ENCODE peak calls at places on chromosomes 7 and 10, in seven cellular contexts. C, P, X, Q, T, Y and J are unnamed samples. For H3K4me1, the result is how much of the 10 kb centered on the place peaks cover.

GRCh38 chr10:129756912-129757861 is 206.9 kb downstream of the EBF3 start:
- DNase-seq in C (peak), P (no peak), X (no peak), Q (no peak), T (no peak), Y (no peak), J (no peak)

GRCh38 chr10:35946556-35946955 is 304.5 kb upstream of the FZD8 start:
- DNase-seq in C (peak), P (no peak), X (no peak), Q (no peak), T (no peak), Y (no peak), J (no peak)

GRCh38 chr10:1370298-1370697 is 314.1 kb downstream of the WDR37 start:
- DNase-seq in C (no peak), P (no peak), X (no peak), Q (no peak), T (no peak), Y (no peak), J (no peak)

GRCh38 chr7:93148135-93148534 is at the start of gene SAMD9L:
- DNase-seq in C (peak), P (peak), X (no peak), Q (no peak), T (no peak), Y (peak), J (peak)

GRCh38 chr10:96439655-96440217 is 74.0 kb downstream of the TLL2 start:
- DNase-seq in C (no peak), P (no peak), X (no peak), Q (no peak), T (no peak), Y (no peak), J (no peak)

GRCh38 chr10:80622153-80622552 is 84.5 kb downstream of the SH2D4B start:
- DNase-seq in C (no peak), P (no peak), X (no peak), Q (no peak), T (no peak), Y (no peak), J (no peak)

GRCh38 chr10:113294868-113295267 is 258.0 kb upstream of the HABP2 start:
- DNase-seq in C (no peak), P (no peak), X (no peak), Q (no peak), T (no peak), Y (no peak), J (no peak)

GRCh38 chr10:91090761-91091529 is 129.5 kb upstream of the PCGF5 start:
- DNase-seq in C (peak), P (no peak), X (no peak), Q (no peak), T (no peak), Y (no peak), J (no peak)

GRCh38 chr10:72108811-72109618 is 20.7 kb upstream of the SPOCK2 start:
- DNase-seq in C (no peak), P (no peak), X (peak), Q (no peak), T (no peak), Y (peak), J (no peak)

GRCh38 chr7:28723336-28723735 is 234.8 kb downstream of the TRIL start:
- DNase-seq in C (no peak), P (no peak), X (peak), Q (no peak), T (no peak), Y (no peak), J (no peak)

GRCh38 chr10:17215782-17216122 is 12.3 kb upstream of the VIM start:
- DNase-seq in C (peak), P (no peak), X (no peak), Q (no peak), T (no peak), Y (no peak), J (no peak)
- H3K4me1 ChIP-seq in C (half or more), P (under half), X (under half), Q (under half), T (under half), Y (under half), J (under half)

GRCh38 chr7:70834424-70834823 is 297.5 kb upstream of the GALNT17 start:
- DNase-seq in C (no peak), P (no peak), X (no peak), Q (no peak), T (no peak), Y (no peak), J (no peak)
- TF ChIP-seq EZH2phosphoT487 in C (no peak), P (no peak), X (no peak), Q (no peak), T (no peak), Y (no peak), J (no peak)

GRCh38 chr10:51117794-51118193 is 43.5 kb downstream of the PRKG1 start:
- DNase-seq in C (peak), P (no peak), X (no peak), Q (no peak), T (no peak), Y (no peak), J (no peak)
- H3K4me2 ChIP-seq in C (peak), P (no peak), X (no peak), Q (no peak), T (no peak), Y (no peak), J (no peak)

GRCh38 chr10:21926949-21927348 is 76.6 kb downstream of the DNAJC1 start:
- DNase-seq in C (peak), P (no peak), X (peak), Q (no peak), T (no peak), Y (peak), J (no peak)

GRCh38 chr10:21926358-21926890 is 77.1 kb downstream of the DNAJC1 start:
- DNase-seq in C (peak), P (no peak), X (no peak), Q (no peak), T (no peak), Y (peak), J (no peak)

GRCh38 chr10:21925851-21926250 is 77.7 kb downstream of the DNAJC1 start:
- DNase-seq in C (no peak), P (no peak), X (no peak), Q (no peak), T (no peak), Y (no peak), J (no peak)

GRCh38 chr10:21929070-21929469 is 74.5 kb downstream of the DNAJC1 start:
- DNase-seq in C (no peak), P (no peak), X (peak), Q (no peak), T (no peak), Y (peak), J (no peak)

DNA sequence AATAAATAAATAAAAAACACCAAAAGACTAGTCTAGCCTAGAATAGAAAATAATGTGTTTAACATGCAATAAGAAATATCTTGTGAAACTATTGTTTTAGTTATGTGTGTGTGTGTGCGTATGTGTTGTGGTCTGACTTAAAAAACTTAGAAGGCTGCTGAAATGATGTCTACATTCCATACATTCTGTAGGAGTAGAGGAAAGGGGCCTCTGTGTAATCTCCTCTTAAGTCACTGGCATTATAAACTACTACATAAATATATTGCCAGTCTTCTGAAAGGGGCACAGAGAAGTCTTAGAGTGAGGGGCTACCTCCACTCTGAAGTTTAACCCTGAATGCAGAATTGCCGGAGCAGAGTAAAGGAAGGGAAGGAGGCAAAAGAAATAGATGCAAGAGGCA is 75.9 kb downstream of the DNAJC1 start:
- DNase-seq in C (peak), P (no peak), X (no peak), Q (no peak), T (no peak), Y (peak), J (no peak)
- H3K4me1 ChIP-seq in C (under half), P (under half), X (under half), Q (under half), T (under half), Y (under half), J (under half)

GRCh38 chr7:119090851-119091250 is 866.3 kb downstream of the ANKRD7 start:
- DNase-seq in C (no peak), P (no peak), X (no peak), Q (no peak), T (peak), Y (no peak), J (no peak)
- TF ChIP-seq EZH2phosphoT487 in C (no peak), P (no peak), X (no peak), Q (no peak), T (no peak), Y (no peak), J (no peak)

DNA sequence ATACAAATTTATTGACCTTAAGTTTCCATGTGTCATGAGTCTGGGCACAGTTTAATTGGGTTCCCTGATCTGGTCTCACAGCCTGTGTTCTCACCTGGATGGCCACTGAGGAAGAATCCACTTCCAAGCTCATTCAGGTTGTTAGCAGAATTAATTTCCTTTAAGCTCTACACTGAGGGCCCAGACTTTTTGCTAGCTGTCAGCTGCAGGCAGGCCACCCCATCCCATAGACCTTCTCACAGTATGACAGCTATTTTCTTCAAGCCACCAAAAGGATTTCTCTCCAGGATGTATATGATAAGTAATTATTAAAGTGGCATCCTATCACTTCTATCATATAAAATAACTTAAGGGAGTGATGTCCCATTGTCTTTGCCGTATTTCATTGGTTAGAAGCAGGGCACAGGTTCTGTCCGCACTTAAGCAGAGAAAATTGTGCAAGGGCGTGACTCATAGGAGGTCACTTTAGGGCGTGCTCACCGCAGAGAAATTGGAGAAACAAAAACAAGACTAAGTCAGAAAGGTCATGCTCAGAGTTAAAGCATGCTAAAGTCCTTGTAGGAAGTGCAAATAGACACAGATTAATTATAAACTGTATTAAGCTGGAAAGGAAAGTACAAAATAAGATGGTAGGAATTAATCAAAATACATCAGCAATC is 109.9 kb downstream of the AHR start:
- DNase-seq in C (peak), P (no peak), X (no peak), Q (no peak), T (peak), Y (peak), J (no peak)
- H3K4me2 ChIP-seq in C (peak), P (no peak), X (no peak), Q (no peak), T (peak), Y (peak), J (no peak)

DNA sequence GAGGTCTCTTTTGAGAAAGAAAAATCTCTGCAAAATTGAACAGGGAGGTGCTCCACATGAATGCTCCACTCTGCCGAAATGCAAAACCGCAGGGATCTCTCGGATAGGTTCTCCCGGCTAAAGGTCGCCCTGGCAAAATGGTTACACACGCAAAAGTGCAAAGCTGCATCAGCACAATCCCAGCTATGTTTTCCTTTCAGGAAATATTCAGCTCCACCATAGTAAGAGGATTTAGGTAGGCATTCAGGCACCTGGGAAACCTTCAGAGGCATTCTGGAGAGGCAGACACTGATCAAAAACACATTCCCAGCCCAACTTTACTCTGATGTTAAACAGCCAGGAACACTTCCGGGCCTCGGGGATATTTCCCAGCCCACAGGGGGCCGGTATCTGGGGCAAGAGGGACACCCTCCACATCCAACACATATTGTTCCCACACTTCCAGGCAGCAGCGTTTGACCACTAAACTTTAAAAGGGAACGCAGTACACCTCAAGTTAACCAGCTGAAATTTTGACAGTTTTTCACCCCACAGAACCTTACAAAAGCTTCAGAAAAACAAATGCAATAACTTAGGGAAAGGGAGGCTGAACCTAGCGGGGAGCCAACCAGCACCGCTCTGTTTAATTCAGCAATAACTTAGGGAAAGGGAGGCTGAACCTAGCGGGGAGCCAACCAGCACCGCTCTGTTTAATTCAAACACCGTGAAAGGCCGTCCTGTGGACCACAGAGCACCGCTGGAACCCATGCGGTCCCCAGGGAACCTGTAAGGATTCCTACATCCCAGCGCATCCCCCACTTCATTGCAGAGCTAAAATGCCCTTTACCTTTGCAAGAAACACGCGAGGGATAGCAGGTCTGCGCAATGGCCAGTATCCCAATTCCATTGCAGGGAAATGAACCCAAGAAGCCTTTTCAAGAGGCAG is 45.9 kb downstream of the TNS3 start:
- DNase-seq in C (peak), P (no peak), X (peak), Q (peak), T (no peak), Y (no peak), J (no peak)
- H3K4me1 ChIP-seq in C (under half), P (under half), X (under half), Q (under half), T (under half), Y (half or more), J (under half)

DNA sequence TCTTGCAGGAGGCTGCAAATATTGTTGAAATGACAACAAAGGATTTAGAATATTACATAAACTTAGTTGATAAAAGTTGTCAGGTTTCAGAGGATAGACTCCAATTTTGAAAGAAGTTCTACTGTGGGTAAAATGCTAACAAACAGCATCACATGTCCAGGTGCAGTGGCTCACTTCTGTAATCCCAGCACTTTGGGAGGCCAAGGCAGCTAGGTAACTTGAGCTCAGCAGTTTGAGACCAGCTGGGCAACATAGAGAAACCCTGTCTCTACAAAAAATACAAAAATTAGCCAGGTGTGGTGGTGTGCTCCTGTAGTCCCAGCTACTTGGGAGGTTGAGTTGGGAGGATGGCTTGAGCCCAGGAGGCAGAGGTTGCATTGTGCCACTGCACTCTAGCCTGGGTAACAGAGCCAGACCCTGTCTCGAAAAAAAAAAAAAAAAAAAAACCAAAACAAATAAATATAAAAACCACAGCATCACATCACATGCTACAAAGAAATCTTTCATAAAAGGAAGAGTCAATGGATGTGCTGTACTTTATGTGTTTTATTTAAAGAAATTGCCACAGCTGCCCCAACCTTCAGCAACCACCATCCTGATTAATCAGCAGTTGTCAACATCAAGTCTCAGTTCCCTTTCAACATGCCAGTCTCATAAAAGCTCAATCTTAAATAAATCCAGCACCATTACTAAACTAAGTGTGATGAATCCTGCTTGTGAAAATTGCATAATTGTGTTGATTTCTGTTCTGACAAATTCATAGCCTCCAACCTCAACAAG is 83.2 kb upstream of the MBL2 start:
- DNase-seq in C (no peak), P (no peak), X (no peak), Q (no peak), T (no peak), Y (peak), J (peak)
- TF ChIP-seq EZH2phosphoT487 in C (no peak), P (no peak), X (no peak), Q (no peak), T (no peak), Y (no peak), J (no peak)

GRCh38 chr10:114479836-114480235 is 75.5 kb upstream of the AFAP1L2 start:
- DNase-seq in C (no peak), P (no peak), X (no peak), Q (no peak), T (no peak), Y (no peak), J (no peak)

GRCh38 chr10:114474989-114475388 is 70.7 kb upstream of the AFAP1L2 start:
- DNase-seq in C (no peak), P (no peak), X (no peak), Q (no peak), T (no peak), Y (no peak), J (no peak)

GRCh38 chr10:114478281-114478680 is 74.0 kb upstream of the AFAP1L2 start:
- DNase-seq in C (no peak), P (no peak), X (no peak), Q (no peak), T (no peak), Y (no peak), J (no peak)

GRCh38 chr10:114479307-114479706 is 75.0 kb upstream of the AFAP1L2 start:
- DNase-seq in C (no peak), P (no peak), X (no peak), Q (no peak), T (no peak), Y (no peak), J (no peak)

DNA sequence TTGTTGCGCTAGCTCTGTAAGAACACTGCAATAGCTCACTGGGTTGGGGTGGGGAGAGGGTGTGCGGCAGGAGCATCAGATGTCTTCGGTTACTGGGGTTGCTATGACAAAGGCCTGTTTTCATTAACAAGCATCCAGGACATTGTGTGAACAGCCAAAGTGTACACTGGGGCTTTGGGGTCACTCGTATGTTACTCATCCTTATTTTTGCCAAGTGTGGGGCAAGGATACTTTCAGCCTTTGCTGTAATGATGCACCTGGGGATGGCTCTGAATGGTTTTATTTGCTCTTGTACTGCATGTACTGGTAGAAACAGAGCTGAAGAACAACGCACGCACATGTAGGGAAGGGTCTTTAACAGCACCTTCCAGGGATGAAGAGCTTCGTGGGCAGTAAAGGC is 73.0 kb upstream of the AFAP1L2 start:
- DNase-seq in C (peak), P (no peak), X (no peak), Q (no peak), T (no peak), Y (no peak), J (no peak)
- H3K4me2 ChIP-seq in C (no peak), P (no peak), X (no peak), Q (no peak), T (no peak), Y (no peak), J (no peak)

DNA sequence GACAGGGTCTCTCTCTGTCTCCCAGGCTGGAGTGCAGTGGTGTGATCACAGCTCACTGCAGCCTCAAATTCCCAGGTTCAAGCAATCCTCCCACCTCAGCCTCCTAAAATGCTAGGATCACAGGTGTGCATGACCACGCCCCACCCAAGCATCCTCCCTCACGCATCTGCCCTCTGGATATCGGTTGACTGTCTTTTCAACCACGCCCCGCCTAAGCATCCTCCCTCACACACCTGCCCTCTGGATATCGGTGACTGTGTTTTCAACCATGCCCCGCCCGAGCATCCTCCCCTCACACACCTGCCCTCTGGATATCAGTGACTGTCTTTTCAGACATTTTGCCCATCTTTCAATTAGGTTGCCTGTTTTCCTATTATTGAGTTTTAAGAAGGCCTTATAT is 140.5 kb downstream of the MAD1L1 start:
- DNase-seq in C (no peak), P (no peak), X (no peak), Q (no peak), T (no peak), Y (peak), J (no peak)
- H3K4me1 ChIP-seq in C (under half), P (under half), X (under half), Q (under half), T (under half), Y (under half), J (under half)